ENCODE peak calls at places on chromosomes 3 and 15, in eight cellular contexts. Y is CD4-positive, alpha-beta T cell; I is PC-3; Q is heart right ventricle; A is left ventricle myocardium inferior; N is aorta; D is HepG2; H is fibroblast of lung. L is an unnamed sample.

GRCh38 chr3:134378384-134378783 is 4.1 kb upstream of the AMOTL2 start:
- DNase-seq in H (peak), A (no peak), Y (peak), D (peak), Q (peak), I (peak), N (peak), L (no peak)

GRCh38 chr3:3107858-3108257 is 2.3 kb downstream of the IL5RA start:
- DNase-seq in D (no peak), Y (no peak), H (no peak), A (no peak), N (no peak), I (no peak), Q (no peak), L (no peak)

GRCh38 chr3:194860725-194861124 is 175.0 kb downstream of the FAM43A start:
- DNase-seq in A (no peak), D (no peak), Y (no peak), Q (no peak), H (no peak), N (peak), I (peak), L (no peak)

GRCh38 chr3:4825572-4826236 is 153.5 kb upstream of the BHLHE40 start:
- DNase-seq in N (peak), H (no peak), Q (peak), A (peak), Y (peak), I (no peak), D (peak), L (no peak)

GRCh38 chr3:135908225-135908624 is 57.3 kb upstream of the PPP2R3A start:
- DNase-seq in A (no peak), H (no peak), D (no peak), I (peak), Y (no peak), N (no peak), Q (no peak), L (no peak)

GRCh38 chr15:42324308-42324707 is 35.0 kb upstream of the CAPN3 start:
- DNase-seq in A (no peak), H (peak), I (peak), D (no peak), Q (no peak), Y (no peak), N (no peak), L (no peak)

GRCh38 chr3:113129168-113129567 is 82.2 kb upstream of the BOC start:
- DNase-seq in Q (no peak), I (no peak), A (no peak), D (no peak), H (no peak), Y (no peak), N (no peak), L (no peak)

GRCh38 chr15:85646538-85647091 is 148.1 kb downstream of the KLHL25 start:
- DNase-seq in I (no peak), N (no peak), H (peak), Q (no peak), A (no peak), Y (no peak), D (no peak), L (no peak)

GRCh38 chr3:49868951-49869454 is 703 bp downstream of the CAMKV start:
- DNase-seq in A (no peak), Q (no peak), I (no peak), Y (no peak), D (no peak), N (no peak), H (no peak), L (no peak)

GRCh38 chr15:51077565-51078153 is 17.0 kb downstream of the TNFAIP8L3 start:
- DNase-seq in H (peak), I (no peak), D (no peak), A (peak), Q (peak), Y (peak), N (peak), L (no peak)

GRCh38 chr3:69309810-69310209 is 76.1 kb downstream of the FRMD4B start:
- DNase-seq in Q (no peak), A (no peak), Y (no peak), N (no peak), D (peak), I (peak), H (peak), L (no peak)

GRCh38 chr3:12501360-12502020 is 17.2 kb downstream of the TSEN2 start:
- DNase-seq in Y (no peak), D (no peak), H (peak), A (no peak), I (no peak), N (no peak), Q (no peak), L (no peak)

GRCh38 chr3:149603126-149604074 is 54.4 kb downstream of the WWTR1 start:
- DNase-seq in D (no peak), A (no peak), N (no peak), I (no peak), Y (no peak), Q (no peak), H (peak), L (no peak)

DNA sequence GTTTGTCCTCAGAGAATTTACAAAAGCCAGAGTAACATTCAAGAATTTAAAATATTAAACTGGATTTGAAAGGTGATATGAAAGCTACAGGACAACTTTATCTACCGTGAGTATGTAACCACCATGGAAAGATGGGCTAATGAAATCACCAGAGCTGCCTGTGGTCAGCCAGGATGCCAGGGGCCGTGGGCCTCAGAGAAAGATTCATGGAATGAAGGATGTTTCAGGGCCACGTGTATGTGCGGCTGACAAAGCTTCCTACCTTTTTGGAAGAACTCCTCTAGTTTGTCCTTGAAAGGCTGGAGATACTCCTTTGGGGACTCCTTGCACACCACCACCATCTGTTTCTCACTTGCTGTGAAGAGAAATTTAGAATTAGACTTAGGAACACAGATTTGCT is 138.9 kb downstream of the GREM1 start:
- DNase-seq in N (no peak), A (no peak), I (no peak), Y (no peak), Q (no peak), D (no peak), H (no peak), L (no peak)
- H3K27ac ChIP-seq in N (peak), A (no peak), I (peak), Y (no peak), Q (peak), D (no peak), H (peak), L (no peak)

GRCh38 chr3:45992133-45992729 is 3.4 kb downstream of the FYCO1 start:
- DNase-seq in D (no peak), N (peak), Q (peak), Y (no peak), H (no peak), A (peak), I (no peak), L (no peak)
- H3K27ac ChIP-seq in D (no peak), N (peak), Q (peak), Y (no peak), H (no peak), A (peak), I (no peak), L (no peak)

DNA sequence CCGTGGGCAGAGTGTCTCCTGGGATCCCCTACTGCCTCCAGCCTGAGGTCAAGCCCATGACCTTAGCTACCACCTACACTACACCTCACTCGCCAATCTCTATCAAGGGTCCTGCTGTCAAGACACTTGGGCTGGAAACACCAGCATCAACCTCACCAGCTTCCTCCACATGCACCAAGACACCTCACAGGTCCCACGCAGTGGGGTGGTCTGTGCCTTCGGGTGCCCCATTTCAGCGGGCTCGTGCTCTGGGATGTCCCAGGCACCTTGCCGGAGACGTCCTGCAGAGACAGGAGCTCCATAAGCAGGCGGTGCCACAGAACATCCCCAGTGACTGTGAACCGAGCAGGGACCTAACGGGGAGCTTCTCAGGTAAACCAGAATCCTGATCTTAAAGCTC is 20.0 kb downstream of the CYFIP1 start:
- DNase-seq in D (no peak), N (no peak), I (no peak), A (no peak), H (no peak), Q (no peak), Y (no peak), L (no peak)
- H3K27ac ChIP-seq in D (no peak), N (no peak), I (no peak), A (peak), H (no peak), Q (peak), Y (no peak), L (no peak)

GRCh38 chr3:100613721-100614390 is 4.5 kb downstream of the ADGRG7 start:
- DNase-seq in Y (no peak), A (no peak), Q (no peak), N (no peak), H (no peak), D (peak), I (no peak), L (no peak)
- H3K27ac ChIP-seq in Y (no peak), A (no peak), Q (no peak), N (no peak), H (no peak), D (peak), I (no peak), L (no peak)

DNA sequence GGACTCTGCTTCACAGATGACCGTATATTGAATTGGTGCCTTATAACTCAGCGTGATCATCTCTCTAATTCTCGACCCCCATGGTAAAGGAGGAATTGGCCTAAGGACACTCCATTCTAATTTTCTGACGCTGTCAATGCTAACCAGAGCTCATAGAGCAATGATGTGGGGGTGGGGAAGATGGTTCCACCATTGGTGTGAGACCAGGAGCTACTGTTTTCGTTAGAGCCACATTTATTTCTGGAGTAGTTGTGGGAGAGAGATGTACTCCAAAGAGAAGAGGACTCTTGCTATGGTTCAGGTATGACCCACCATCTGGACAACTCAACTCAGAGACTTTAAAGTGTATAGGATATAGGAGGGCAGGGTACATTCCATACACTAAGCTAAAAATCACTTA is 16.3 kb downstream of the ZBTB38 start:
- DNase-seq in Y (no peak), Q (no peak), A (no peak), N (no peak), I (no peak), D (no peak), H (no peak), L (no peak)
- H3K27ac ChIP-seq in Y (no peak), Q (no peak), A (no peak), N (no peak), I (no peak), D (no peak), H (peak), L (no peak)

GRCh38 chr3:62884041-62884870 is 9.0 kb upstream of the CADPS start:
- DNase-seq in H (no peak), Y (no peak), N (no peak), Q (no peak), I (no peak), D (no peak), A (no peak), L (no peak)
- H3K27ac ChIP-seq in H (no peak), Y (no peak), N (no peak), Q (no peak), I (no peak), D (no peak), A (no peak), L (no peak)

GRCh38 chr3:196969660-196970546 is 1.3 kb upstream of the PIGZ start:
- DNase-seq in D (no peak), H (peak), I (peak), N (peak), Y (peak), Q (peak), A (peak), L (no peak)
- H3K27ac ChIP-seq in D (peak), H (no peak), I (no peak), N (no peak), Y (no peak), Q (peak), A (peak), L (no peak)

GRCh38 chr15:75532413-75533250 is 46.5 kb downstream of the PTPN9 start:
- DNase-seq in D (peak), N (peak), Y (no peak), I (peak), Q (peak), H (peak), A (peak), L (no peak)
- H3K27ac ChIP-seq in D (peak), N (no peak), Y (no peak), I (no peak), Q (peak), H (peak), A (peak), L (no peak)

GRCh38 chr3:37694236-37694635 is 167.4 kb upstream of the CTDSPL start:
- DNase-seq in I (no peak), H (no peak), N (no peak), A (no peak), Q (no peak), Y (no peak), D (no peak), L (no peak)

GRCh38 chr3:37691213-37691830 is 170.4 kb upstream of the CTDSPL start:
- DNase-seq in A (no peak), Y (no peak), D (no peak), I (no peak), N (no peak), H (no peak), Q (no peak), L (no peak)

GRCh38 chr3:37695138-37695537 is 166.5 kb upstream of the CTDSPL start:
- DNase-seq in A (no peak), H (no peak), I (no peak), Y (no peak), Q (no peak), N (no peak), D (no peak), L (no peak)

GRCh38 chr3:37696661-37697060 is 165.0 kb upstream of the CTDSPL start:
- DNase-seq in H (no peak), Y (no peak), A (no peak), D (no peak), N (no peak), I (no peak), Q (no peak), L (no peak)

GRCh38 chr3:37693791-37694194 is 167.9 kb upstream of the CTDSPL start:
- DNase-seq in Q (no peak), I (no peak), N (no peak), A (no peak), H (no peak), D (no peak), Y (no peak), L (no peak)
- H3K27ac ChIP-seq in Q (no peak), I (no peak), N (no peak), A (no peak), H (no peak), D (no peak), Y (no peak), L (no peak)

L was measured in substantia nigra.